ENCODE peak calls at places on chromosome 3, in six cellular contexts. J, Z, S, T, K and R are unnamed samples. For H3K79me2, the result is how much of the 10 kb centered on the place peaks cover.

GRCh38 chr3:106688463-106688862 is 688.8 kb upstream of the CCDC54 start:
- DNase-seq in T (no peak), Z (no peak), S (no peak), K (no peak), J (peak), R (no peak)

GRCh38 chr3:50010959-50011358 is 71.0 kb downstream of the RBM6 start:
- DNase-seq in J (no peak), T (no peak), S (no peak), K (no peak), Z (no peak), R (no peak)

GRCh38 chr3:184808021-184808420 is 3.9 kb upstream of the VPS8 start:
- DNase-seq in Z (peak), S (no peak), K (no peak), J (peak), T (no peak), R (peak)

GRCh38 chr3:124770341-124771082 is 40.3 kb downstream of the UMPS start:
- DNase-seq in S (no peak), K (no peak), Z (no peak), J (no peak), T (peak), R (no peak)

GRCh38 chr3:182973047-182973446 is 7.3 kb downstream of the DCUN1D1 start:
- DNase-seq in J (no peak), Z (no peak), T (no peak), K (no peak), S (no peak), R (no peak)

GRCh38 chr3:11059090-11059798 is 66.7 kb downstream of the SLC6A1 start:
- DNase-seq in S (peak), T (peak), K (no peak), J (peak), Z (peak), R (peak)

GRCh38 chr3:46612324-46612723 is at the start of gene FAM240A:
- DNase-seq in J (no peak), Z (no peak), T (no peak), K (no peak), S (no peak), R (no peak)

GRCh38 chr3:40304352-40304751 is 5.2 kb upstream of the EIF1B start:
- DNase-seq in T (no peak), S (no peak), J (no peak), K (no peak), Z (no peak), R (no peak)

GRCh38 chr3:18423401-18424212 is 1.5 kb downstream of the SATB1 start:
- DNase-seq in S (peak), T (peak), K (peak), J (no peak), Z (peak), R (peak)

GRCh38 chr3:49133226-49133951 is 539 bp upstream of the LAMB2 start:
- DNase-seq in K (no peak), S (peak), J (peak), Z (peak), T (peak), R (peak)

GRCh38 chr3:154098396-154098795 is 22.8 kb upstream of the ARHGEF26 start:
- DNase-seq in T (no peak), Z (no peak), K (no peak), S (no peak), J (no peak), R (no peak)

GRCh38 chr3:49689046-49689886 is at the start of the genes MST1 and RNF123:
- DNase-seq in K (peak), Z (peak), S (peak), J (peak), T (peak), R (peak)

GRCh38 chr3:192445768-192446644 is 281.3 kb downstream of the FGF12 start:
- DNase-seq in T (no peak), K (no peak), S (no peak), Z (no peak), J (no peak), R (no peak)

GRCh38 chr3:33419948-33420347 is 20.3 kb downstream of the UBP1 start:
- DNase-seq in Z (no peak), T (no peak), J (no peak), K (no peak), S (no peak), R (no peak)

GRCh38 chr3:24255414-24255813 is 239.2 kb downstream of the THRB start:
- DNase-seq in J (no peak), K (no peak), Z (no peak), S (no peak), T (no peak), R (no peak)

GRCh38 chr3:81716870-81717509 is 44.5 kb downstream of the GBE1 start:
- DNase-seq in K (no peak), S (no peak), J (peak), Z (no peak), T (no peak), R (peak)

GRCh38 chr3:157794771-157795170 is 291.6 kb upstream of the VEPH1 start:
- DNase-seq in S (no peak), Z (no peak), T (no peak), K (no peak), J (no peak), R (no peak)

GRCh38 chr3:156352728-156353127 is 202.2 kb downstream of the SSR3 start:
- DNase-seq in Z (no peak), J (no peak), T (no peak), K (no peak), S (no peak), R (no peak)

GRCh38 chr3:135456182-135456790 is 509.2 kb upstream of the PPP2R3A start:
- DNase-seq in J (no peak), S (no peak), T (peak), K (no peak), Z (no peak), R (peak)

GRCh38 chr3:151085889-151086483 is 522 bp downstream of the MED12L start:
- DNase-seq in S (no peak), Z (no peak), T (peak), K (no peak), J (no peak), R (peak)

GRCh38 chr3:156433910-156434309 is 121.0 kb downstream of the SSR3 start:
- DNase-seq in S (no peak), T (peak), Z (no peak), K (no peak), J (no peak), R (no peak)

GRCh38 chr3:196120291-196120951 is 38.5 kb upstream of the TFRC start:
- DNase-seq in S (no peak), J (no peak), Z (no peak), K (no peak), T (no peak), R (no peak)

GRCh38 chr3:193744048-193744821 is 151.2 kb downstream of the OPA1 start:
- DNase-seq in S (no peak), Z (no peak), J (peak), K (peak), T (no peak), R (peak)

GRCh38 chr3:161454615-161455014 is 42.0 kb upstream of the OTOL1 start:
- DNase-seq in Z (no peak), T (peak), J (no peak), K (no peak), S (no peak), R (peak)

GRCh38 chr3:173306110-173306509 is 91.4 kb upstream of the NLGN1 start:
- DNase-seq in K (no peak), J (no peak), T (no peak), S (no peak), Z (no peak), R (no peak)

GRCh38 chr3:165883866-165884478 is 46.7 kb upstream of the BCHE start:
- DNase-seq in Z (no peak), T (no peak), S (no peak), J (no peak), K (no peak), R (no peak)

GRCh38 chr3:71028802-71029201 is 554.7 kb downstream of the FOXP1 start:
- DNase-seq in J (no peak), K (no peak), T (no peak), S (no peak), Z (no peak), R (no peak)

GRCh38 chr3:71025516-71025915 is 558.0 kb downstream of the FOXP1 start:
- DNase-seq in Z (no peak), T (no peak), J (no peak), S (no peak), K (no peak), R (no peak)

GRCh38 chr3:71022552-71023335 is 560.8 kb downstream of the FOXP1 start:
- DNase-seq in K (no peak), J (peak), S (no peak), Z (no peak), T (no peak), R (peak)

GRCh38 chr3:71026634-71027578 is 556.6 kb downstream of the FOXP1 start:
- DNase-seq in Z (no peak), J (peak), T (no peak), S (no peak), K (no peak), R (no peak)

GRCh38 chr3:71025010-71025409 is 558.5 kb downstream of the FOXP1 start:
- DNase-seq in J (no peak), T (no peak), K (no peak), Z (no peak), S (no peak), R (no peak)
- H3K79me2 ChIP-seq in J (under half), T (half or more), K (under half), Z (under half), S (under half), R (under half)

DNA sequence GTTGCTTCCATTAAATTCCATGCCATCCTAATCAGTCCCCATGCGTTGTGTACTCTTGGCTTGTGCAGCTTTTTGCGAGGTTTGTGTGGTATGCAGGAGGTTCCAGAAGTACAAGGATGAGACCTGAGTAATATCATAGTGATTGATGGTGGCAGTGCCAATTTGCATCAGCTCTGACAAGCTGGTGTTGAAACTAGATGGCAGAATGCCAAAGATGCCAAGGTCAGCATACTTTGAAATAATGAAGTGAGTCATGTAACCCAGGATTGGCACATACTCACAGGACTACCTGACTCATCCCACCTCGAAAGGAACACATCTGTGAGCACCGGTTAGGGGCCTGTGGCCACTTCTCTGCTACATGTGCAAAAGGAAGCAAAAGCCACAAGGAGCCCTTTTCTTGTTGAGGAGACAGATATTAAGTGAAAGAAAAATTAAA is 14.3 kb downstream of the KAT2B start:
- DNase-seq in J (peak), S (no peak), K (peak), T (peak), Z (peak), R (no peak)
- TF ChIP-seq POLR2AphosphoS5 in J (no peak), S (no peak), K (no peak), T (peak), Z (peak), R (no peak)

DNA sequence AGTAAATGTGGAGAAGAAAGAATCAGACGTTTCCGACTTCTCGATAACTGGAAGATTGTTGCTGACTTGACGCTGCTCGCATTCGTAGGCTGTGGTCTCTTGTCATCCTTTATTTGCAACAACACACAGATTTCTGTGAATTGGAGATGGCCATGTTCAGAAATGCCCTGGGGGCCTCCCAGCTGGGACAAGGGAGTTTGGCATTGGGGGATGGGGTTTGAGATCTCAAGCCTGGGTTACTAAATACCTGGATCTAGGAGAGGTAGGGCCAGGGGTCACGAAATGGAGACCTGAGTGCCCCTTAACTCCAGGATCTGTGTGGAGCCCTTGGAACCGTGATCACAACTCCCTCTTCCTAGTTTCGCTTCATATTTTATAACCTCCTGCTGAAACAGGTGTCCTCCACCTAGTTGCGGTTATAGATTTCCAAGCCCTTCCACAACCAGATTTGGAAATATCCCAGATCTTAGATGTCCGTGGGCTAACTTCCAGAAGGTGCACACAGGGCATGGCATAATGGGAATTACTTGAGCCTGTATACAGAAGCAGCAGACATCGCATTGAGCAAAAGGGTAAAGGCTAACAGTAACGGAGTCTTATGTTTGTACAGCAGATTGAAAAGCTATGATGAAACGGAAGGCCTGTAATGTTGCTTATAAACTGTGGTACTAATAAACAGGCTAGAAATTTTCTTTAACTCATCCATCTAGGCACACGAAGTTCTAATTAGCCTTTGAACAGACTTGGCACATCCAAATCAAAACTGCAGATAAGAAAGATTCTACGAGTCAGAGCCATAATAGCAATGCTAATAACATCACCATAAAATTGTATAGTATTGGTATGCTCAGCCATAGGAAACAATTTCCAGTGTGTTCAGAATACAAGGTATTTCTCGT is 999 bp upstream of the USF3 start:
- DNase-seq in K (no peak), Z (no peak), S (no peak), J (peak), T (peak), R (peak)
- TF ChIP-seq REST in K (no peak), Z (no peak), S (no peak), J (no peak), T (no peak), R (no peak)

GRCh38 chr3:90221900-90222299 is 1114.5 kb downstream of the EPHA3 start:
- DNase-seq in Z (no peak), J (no peak), S (no peak), T (no peak), K (no peak), R (no peak)
- H3K79me2 ChIP-seq in Z (under half), J (under half), S (under half), T (under half), K (under half), R (under half)

DNA sequence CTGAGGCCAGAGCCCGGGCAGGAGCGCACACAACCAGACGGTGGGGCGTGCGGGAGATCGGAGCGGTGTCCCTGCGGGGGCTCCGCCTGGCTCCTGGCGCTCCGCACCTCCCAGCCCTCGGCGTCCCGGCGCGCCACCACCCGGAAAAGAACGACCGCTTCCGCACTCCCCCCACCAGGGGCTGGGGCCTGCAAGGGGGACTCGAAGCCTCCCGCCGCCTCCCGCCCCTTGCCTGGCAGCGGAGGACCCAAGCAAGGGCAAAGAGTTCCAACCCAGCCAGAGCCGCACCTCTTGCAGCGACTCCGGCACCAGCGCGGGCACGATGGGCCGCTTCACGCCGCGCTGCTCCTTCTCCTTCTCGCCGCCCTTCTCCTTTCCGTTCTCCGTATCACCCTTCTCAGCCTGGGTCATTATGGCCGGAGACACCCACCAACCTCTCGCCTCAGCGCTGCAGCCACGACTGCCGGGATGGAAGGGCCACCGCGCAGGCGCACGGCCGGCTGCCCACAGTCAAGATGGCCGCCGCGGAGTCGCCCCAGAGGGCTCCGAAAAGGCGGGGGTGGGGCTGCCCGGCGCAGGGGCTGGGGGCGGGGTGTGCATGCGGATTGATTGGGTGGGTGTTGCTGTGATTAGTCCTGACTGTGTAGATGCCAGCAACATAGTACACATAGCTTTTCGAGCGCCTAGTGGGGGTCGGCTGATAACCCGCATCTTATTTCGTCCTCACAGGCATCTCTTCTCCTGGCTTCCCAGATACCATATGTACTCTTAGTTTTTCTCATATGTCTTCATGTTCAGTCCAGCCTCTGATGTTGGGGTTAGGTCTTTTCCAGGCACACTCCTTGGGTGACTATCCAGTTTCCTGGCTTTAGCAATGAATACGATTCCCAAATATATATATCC is at the start of gene ACTR8:
- DNase-seq in Z (peak), S (peak), J (peak), T (peak), K (peak), R (peak)
- TF ChIP-seq POLR2AphosphoS5 in Z (peak), S (peak), J (peak), T (peak), K (peak), R (peak)